ENCODE peak calls at places on chromosome 14, in four cellular contexts. D, H, U and X are unnamed samples.

GRCh38 chr14:67583711-67584644 is 16.1 kb downstream of the PIGH start:
- DNase-seq in D (no peak), H (peak; percentile 52), U (peak; percentile 42), X (peak; percentile 63)

GRCh38 chr14:75048101-75048500 is 3.2 kb downstream of the MLH3 start:
- DNase-seq in D (no peak), H (no peak), U (no peak), X (no peak)

GRCh38 chr14:85241022-85241880 is 288.7 kb upstream of the FLRT2 start:
- DNase-seq in D (no peak), H (no peak), U (no peak), X (no peak)

GRCh38 chr14:26199599-26200370 is 398.0 kb downstream of the NOVA1 start:
- DNase-seq in D (no peak), H (no peak), U (no peak), X (peak; percentile 76)

GRCh38 chr14:99602054-99602787 is 1.8 kb downstream of the CCDC85C start:
- DNase-seq in D (peak; percentile 41), H (peak; percentile 37), U (peak; percentile 38), X (no peak)

GRCh38 chr14:31510855-31511254 is 23.0 kb upstream of the GPR33 start:
- DNase-seq in D (no peak), H (no peak), U (no peak), X (no peak)

GRCh38 chr14:58637040-58637390 is 747 bp upstream of the DACT1 start:
- DNase-seq in D (no peak), H (peak; percentile 94), U (peak; percentile 54), X (peak; percentile 96)

GRCh38 chr14:57182760-57183503 is 85.8 kb downstream of the EXOC5 start:
- DNase-seq in D (no peak), H (peak; percentile 2), U (no peak), X (peak; percentile 29)

GRCh38 chr14:52922656-52923055 is 28.2 kb downstream of the FERMT2 start:
- DNase-seq in D (no peak), H (peak; percentile 69), U (no peak), X (peak; percentile 58)

GRCh38 chr14:68894802-68895201 is 84.3 kb downstream of the ACTN1 start:
- DNase-seq in D (no peak), H (peak; percentile 76), U (no peak), X (peak; percentile 58)

GRCh38 chr14:34920339-34920738 is 45.2 kb upstream of the BAZ1A start:
- DNase-seq in D (no peak), H (peak; percentile 66), U (no peak), X (peak; percentile 64)

GRCh38 chr14:33198684-33199083 is 260.0 kb downstream of the NPAS3 start:
- DNase-seq in D (no peak), H (no peak), U (no peak), X (no peak)

GRCh38 chr14:105486974-105487448 is 325 bp downstream of the CRIP1 start:
- DNase-seq in D (peak; percentile 70), H (no peak), U (no peak), X (no peak)
- H3K27me3 ChIP-seq in D (no peaks in the 10 kb centered on the region), H (peaks cover 25% of the 10 kb centered on the region), U (peaks cover 49% of the 10 kb centered on the region), X (peaks cover 14% of the 10 kb centered on the region)

DNA sequence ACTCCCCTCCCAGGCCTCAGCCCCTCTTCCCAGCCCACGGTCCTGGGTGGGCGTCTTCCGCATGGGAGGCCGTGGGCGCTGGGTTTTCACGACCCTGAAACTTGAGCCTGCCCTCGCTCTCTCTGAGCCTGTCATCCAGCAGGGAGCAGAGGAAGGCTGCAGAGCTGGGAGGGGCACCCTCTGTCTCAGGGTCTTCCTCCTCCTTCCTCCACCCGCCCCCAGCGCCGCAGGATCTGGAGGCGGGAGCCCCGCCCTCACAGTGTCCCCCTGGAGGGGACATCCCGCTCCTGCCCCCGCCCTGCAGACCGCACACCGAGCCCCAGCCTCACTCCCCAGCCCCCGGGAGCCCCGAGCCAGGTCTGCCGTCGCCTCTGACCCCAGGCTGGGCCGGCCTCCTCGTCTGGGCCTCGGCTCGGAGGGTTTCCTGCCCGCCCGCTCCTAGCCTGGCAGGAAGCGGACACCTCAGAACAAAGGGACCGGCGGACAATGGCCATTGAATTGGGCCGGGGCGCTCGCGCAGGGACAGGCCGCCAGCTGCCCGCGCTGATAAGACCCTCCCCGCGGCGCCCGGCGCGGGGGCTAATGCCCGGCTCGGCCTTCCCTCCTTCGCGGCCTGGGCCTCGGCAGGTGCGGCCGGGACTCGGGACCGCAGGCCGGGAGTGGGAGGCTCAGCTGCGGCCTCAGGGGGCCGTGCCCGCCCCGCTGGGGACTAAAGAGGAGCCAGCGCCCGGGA is 15.3 kb upstream of the NUDT14 start:
- DNase-seq in D (no peak), H (no peak), U (no peak), X (no peak)
- H3K27me3 ChIP-seq in D (no peaks in the 10 kb centered on the region), H (peaks cover 44% of the 10 kb centered on the region), U (peaks cover 97% of the 10 kb centered on the region), X (peaks cover 82% of the 10 kb centered on the region)

DNA sequence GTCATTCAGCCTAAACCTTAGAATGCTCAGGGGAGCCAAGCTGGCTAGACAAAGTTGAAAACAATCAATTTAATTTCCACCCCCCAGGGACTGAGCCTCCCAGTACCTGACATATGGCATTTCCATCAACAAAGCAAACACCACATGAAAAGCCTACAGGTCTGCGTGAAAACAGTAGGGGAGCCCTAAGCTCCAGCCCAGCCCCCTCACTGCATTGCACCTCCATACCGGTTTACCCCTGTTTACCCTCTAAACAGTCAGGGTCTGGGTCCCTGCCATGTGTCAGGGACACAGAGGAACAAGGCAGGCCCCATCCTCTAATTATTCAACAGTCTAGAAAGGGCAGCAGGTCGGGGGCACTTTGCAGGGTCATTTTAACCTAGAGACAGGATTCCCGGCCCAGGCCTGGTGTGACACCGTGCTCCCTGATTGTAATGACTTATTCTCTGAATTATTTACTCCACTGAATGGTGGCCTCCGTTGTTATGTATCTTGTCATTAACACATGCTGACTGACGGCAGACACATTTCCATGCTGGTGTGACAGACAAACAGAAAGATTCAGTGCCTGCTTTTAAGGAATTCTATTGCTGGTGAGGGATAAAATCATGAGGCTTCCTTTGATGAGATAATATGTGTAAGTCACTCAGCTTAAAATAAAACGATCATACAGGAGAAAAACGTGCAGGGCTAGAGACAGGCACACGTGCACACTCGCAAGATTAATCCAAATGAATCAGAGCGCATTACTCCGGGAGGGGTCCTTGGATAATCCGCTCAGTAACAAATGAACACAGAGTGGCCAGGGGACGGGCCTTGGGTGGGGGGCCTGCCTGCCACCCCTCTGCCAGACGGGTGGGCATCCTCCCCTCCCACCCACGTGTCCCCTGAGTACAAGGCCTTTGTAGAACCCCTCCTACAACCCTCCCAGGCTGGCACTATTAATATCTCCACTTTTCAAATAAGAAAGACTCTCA is 23.2 kb downstream of the CCDC88C start:
- DNase-seq in D (no peak), H (no peak), U (no peak), X (no peak)
- H3K27me3 ChIP-seq in D (no peaks in the 10 kb centered on the region), H (peaks cover 23% of the 10 kb centered on the region), U (no peaks in the 10 kb centered on the region), X (peaks cover 16% of the 10 kb centered on the region)

DNA sequence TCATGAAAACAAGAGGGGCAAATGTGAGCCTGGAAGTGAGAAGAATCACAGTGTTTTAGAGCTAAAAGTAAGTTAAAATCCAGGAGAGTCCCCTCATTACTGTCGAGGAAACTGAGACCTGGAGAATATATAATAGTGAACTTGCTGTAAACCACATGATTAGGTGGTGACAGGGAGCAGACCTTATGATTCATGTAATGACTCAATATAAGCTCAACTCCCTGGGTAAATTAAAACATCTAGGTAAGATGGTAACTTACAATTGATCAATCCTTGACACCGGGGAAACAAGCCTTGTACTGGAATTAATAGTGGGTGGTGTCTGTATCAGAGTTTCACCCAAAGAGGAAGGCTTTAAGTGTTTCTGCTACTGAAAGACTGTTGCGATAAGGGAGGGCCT is 269.3 kb downstream of the SNAPC1 start:
- DNase-seq in D (no peak), H (no peak), U (no peak), X (no peak)
- H3K27me3 ChIP-seq in D (no peaks in the 10 kb centered on the region), H (no peaks in the 10 kb centered on the region), U (no peaks in the 10 kb centered on the region), X (no peaks in the 10 kb centered on the region)

DNA sequence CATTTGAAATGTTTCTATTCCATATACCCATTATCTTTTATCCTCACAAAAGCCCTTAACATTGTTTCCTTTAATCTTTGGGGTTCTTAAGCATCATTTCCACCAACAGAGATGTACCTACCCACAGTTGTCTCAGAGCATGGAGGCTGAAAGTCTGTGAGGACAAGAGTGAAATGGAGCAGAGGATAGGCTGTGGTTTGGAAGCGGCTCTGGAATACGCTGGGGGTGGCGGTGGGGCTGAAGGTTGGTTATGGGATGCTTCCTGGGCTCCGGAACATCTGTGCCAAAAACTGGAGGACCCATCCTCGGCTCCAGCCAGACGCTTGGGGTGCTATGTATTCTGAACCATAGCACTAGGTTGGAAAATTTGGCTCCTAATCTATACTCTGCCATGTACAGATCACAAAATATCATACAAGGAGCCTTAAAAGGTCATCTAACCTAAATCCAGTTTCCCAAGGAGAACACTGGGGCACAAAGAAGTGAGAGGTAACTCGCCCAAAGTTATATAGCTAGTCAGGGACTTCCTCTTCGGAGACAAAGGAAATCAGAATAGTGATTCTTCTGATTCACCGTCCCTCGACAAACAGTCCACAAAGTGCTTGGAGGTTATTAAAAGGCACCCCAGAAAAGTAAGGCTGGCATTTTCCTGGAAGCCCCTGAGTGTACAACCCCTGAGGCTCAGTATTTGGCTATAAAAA is 2.5 kb downstream of the PPP1R3E start:
- DNase-seq in D (no peak), H (no peak), U (no peak), X (no peak)
- H3K27me3 ChIP-seq in D (no peaks in the 10 kb centered on the region), H (no peaks in the 10 kb centered on the region), U (no peaks in the 10 kb centered on the region), X (no peaks in the 10 kb centered on the region)

GRCh38 chr14:37586783-37587428 is 8.1 kb downstream of the FOXA1 start:
- DNase-seq in D (no peak), H (no peak), U (no peak), X (peak; percentile 22)
- H3K27me3 ChIP-seq in D (peaks cover 7% of the 10 kb centered on the region), H (peaks cover 85% of the 10 kb centered on the region), U (peaks cover 97% of the 10 kb centered on the region), X (peaks cover 78% of the 10 kb centered on the region)

GRCh38 chr14:102927878-102928411 is 5.5 kb downstream of the AMN start:
- DNase-seq in D (no peak), H (no peak), U (no peak), X (no peak)

GRCh38 chr14:102924632-102925588 is 2.4 kb downstream of the AMN start:
- DNase-seq in D (no peak), H (no peak), U (no peak), X (no peak)

GRCh38 chr14:102927346-102927877 is 4.9 kb downstream of the AMN start:
- DNase-seq in D (peak; percentile 79), H (no peak), U (peak; percentile 73), X (no peak)

GRCh38 chr14:102925646-102926045 is 3.2 kb downstream of the AMN start:
- DNase-seq in D (no peak), H (no peak), U (no peak), X (no peak)

GRCh38 chr14:102926104-102926503 is 3.6 kb downstream of the AMN start:
- DNase-seq in D (no peak), H (no peak), U (no peak), X (no peak)
- H3K27me3 ChIP-seq in D (no peaks in the 10 kb centered on the region), H (peaks cover 84% of the 10 kb centered on the region), U (peaks cover 94% of the 10 kb centered on the region), X (peaks cover 84% of the 10 kb centered on the region)